ENCODE peak calls at places on chromosomes 13 and 19, in nine cellular contexts. G is fibroblast of the aortic adventitia, K is Calu3, X is A549, L is neural crest cell, W is MCF 10A, R is astrocyte of the hippocampus, M is aorta, H is gastrocnemius medialis. S is an unnamed sample.
A peak's percentile ranks its signal among the peaks of the same experiment; 100 is the strongest.

GRCh38 chr13:114096811-114097503 is 35.5 kb downstream of the RASA3 start:
- DNase-seq in W (no peak), L (no peak), H (peak; percentile 10), K (no peak), R (no peak), X (no peak), G (no peak), M (peak; percentile 63), S (peak; percentile 41)

GRCh38 chr19:17095141-17095919 is 19.8 kb downstream of the MYO9B start:
- DNase-seq in X (no peak), W (no peak), K (no peak), G (peak; percentile 94), L (no peak), M (peak; percentile 87), H (peak; percentile 74), R (no peak), S (no peak)

GRCh38 chr13:39407786-39408185 is 195.2 kb downstream of the LHFPL6 start:
- DNase-seq in W (no peak), L (no peak), X (no peak), H (no peak), G (no peak), R (no peak), M (no peak), K (no peak), S (no peak)

GRCh38 chr19:17703823-17704463 is 15.3 kb upstream of the MAP1S start:
- DNase-seq in K (no peak), R (no peak), H (no peak), X (peak; percentile 40), G (peak; percentile 45), L (peak; percentile 56), W (peak; percentile 46), M (peak; percentile 87), S (peak; percentile 29)

GRCh38 chr19:33301011-33301899 is 1.1 kb downstream of the CEBPA start:
- DNase-seq in X (peak; percentile 59), K (no peak), R (peak; percentile 36), W (no peak), M (no peak), G (no peak), H (peak; percentile 52), L (no peak), S (peak; percentile 49)

GRCh38 chr13:96816261-96816660 is 178.0 kb downstream of the OXGR1 start:
- DNase-seq in X (no peak), K (no peak), H (peak; percentile 67), M (no peak), W (peak; percentile 55), L (no peak), R (no peak), G (peak; percentile 72), S (no peak)

GRCh38 chr19:15469513-15470297 is 5.4 kb upstream of the RASAL3 start:
- DNase-seq in R (no peak), L (no peak), M (peak; percentile 76), W (no peak), X (no peak), K (no peak), G (no peak), H (no peak), S (no peak)

GRCh38 chr13:110540871-110541525 is 20.5 kb downstream of the RAB20 start:
- DNase-seq in L (no peak), K (no peak), W (no peak), M (peak; percentile 57), H (no peak), X (no peak), G (no peak), R (no peak), S (no peak)

GRCh38 chr13:40430234-40430633 is 236.2 kb downstream of the FOXO1 start:
- DNase-seq in M (no peak), W (no peak), G (no peak), X (no peak), R (no peak), L (no peak), H (no peak), K (no peak), S (peak; percentile 85)

GRCh38 chr13:40982772-40983171 is 36.3 kb downstream of the ELF1 start:
- DNase-seq in G (peak; percentile 86), L (no peak), W (no peak), M (no peak), H (peak; percentile 24), R (peak; percentile 22), X (no peak), K (no peak), S (no peak)

GRCh38 chr13:63110431-63110830 is 1694.8 kb upstream of the PCDH20 start:
- DNase-seq in W (no peak), K (no peak), L (no peak), R (peak; percentile 5), G (peak; percentile 2), M (no peak), H (no peak), X (no peak), S (no peak)

GRCh38 chr13:55244991-55245644 is 1895.6 kb upstream of the PRR20A start:
- DNase-seq in X (peak; percentile 2), K (no peak), R (peak; percentile 15), H (no peak), M (no peak), L (peak; percentile 20), W (peak; percentile 46), G (no peak), S (no peak)

GRCh38 chr19:9785367-9786331 is 17.1 kb upstream of the ZNF846 start:
- DNase-seq in K (peak; percentile 96), W (peak; percentile 85), X (peak; percentile 93), M (peak; percentile 99), G (peak; percentile 93), H (peak; percentile 82), L (peak; percentile 98), R (peak; percentile 98), S (peak; percentile 92)

GRCh38 chr13:112000888-112001287 is 66.1 kb upstream of the SOX1 start:
- DNase-seq in M (no peak), L (no peak), W (no peak), R (no peak), H (no peak), X (no peak), G (no peak), K (no peak), S (no peak)

GRCh38 chr19:46134527-46134926 is 10.0 kb upstream of the IGFL3 start:
- DNase-seq in K (no peak), G (peak; percentile 57), L (no peak), W (peak; percentile 51), R (no peak), H (no peak), X (no peak), M (no peak), S (peak; percentile 81)

GRCh38 chr13:67303661-67304333 is 73.7 kb upstream of the PCDH9 start:
- DNase-seq in R (no peak), W (no peak), G (no peak), K (no peak), M (no peak), L (no peak), H (no peak), X (no peak), S (no peak)

GRCh38 chr19:33473644-33474305 is 47.8 kb downstream of the PEPD start:
- DNase-seq in G (peak; percentile 32), L (no peak), H (no peak), K (no peak), M (peak; percentile 20), R (peak; percentile 57), X (no peak), W (no peak), S (no peak)

GRCh38 chr19:29810504-29810871 is 1.3 kb upstream of the CCNE1 start:
- DNase-seq in R (peak; percentile 25), H (no peak), G (no peak), K (no peak), W (peak; percentile 68), L (no peak), M (peak; percentile 43), X (peak; percentile 47), S (no peak)

GRCh38 chr13:43432948-43433347 is 353.8 kb downstream of the ENOX1 start:
- DNase-seq in G (no peak), K (no peak), L (no peak), H (peak; percentile 52), W (no peak), M (no peak), R (no peak), X (no peak), S (peak; percentile 37)

GRCh38 chr19:8366961-8367326 is 3.0 kb downstream of the ANGPTL4 start:
- DNase-seq in W (peak; percentile 79), M (peak; percentile 78), G (peak; percentile 32), H (no peak), R (no peak), X (no peak), L (no peak), K (no peak), S (no peak)

GRCh38 chr13:101465877-101466276 is 13.4 kb downstream of the ITGBL1 start:
- DNase-seq in W (no peak), X (no peak), R (no peak), M (no peak), G (peak; percentile 51), H (no peak), L (no peak), K (no peak), S (no peak)

GRCh38 chr19:17687857-17688784 is at the start of gene UNC13A:
- DNase-seq in M (peak; percentile 90), R (peak; percentile 77), L (peak; percentile 78), W (no peak), H (no peak), G (peak; percentile 35), X (peak; percentile 39), K (peak; percentile 67), S (peak; percentile 45)

GRCh38 chr13:98664924-98665637 is 87.4 kb downstream of the SLC15A1 start:
- DNase-seq in M (no peak), X (no peak), H (no peak), G (no peak), L (no peak), K (no peak), R (peak; percentile 59), W (no peak), S (no peak)

GRCh38 chr19:58568731-58569130 is 4.4 kb downstream of the MZF1 start:
- DNase-seq in R (no peak), W (no peak), H (no peak), K (no peak), G (no peak), X (no peak), L (no peak), M (peak; percentile 32), S (no peak)